ENCODE peak calls at places on chromosomes 12 and 14, in eight cellular contexts. I is right lobe of liver; W is aorta; N is body of pancreas; J is CD8-positive, alpha-beta memory T cell; H is HCT116; K is left ventricle myocardium inferior; M is hepatocyte. O is an unnamed sample.

GRCh38 chr12:52023182-52023975 is 16.6 kb downstream of the TAMALIN start:
- DNase-seq in I (peak; percentile 92), W (peak; percentile 96), N (peak; percentile 93), J (peak; percentile 90), H (peak; percentile 62), K (peak; percentile 89), M (peak; percentile 93), O (peak; percentile 96)

GRCh38 chr12:69338120-69338859 is 9.9 kb upstream of the LYZ start:
- DNase-seq in I (no peak), W (no peak), N (no peak), J (no peak), H (no peak), K (no peak), M (no peak), O (no peak)

GRCh38 chr14:87975636-87976035 is 17.3 kb downstream of the GALC start:
- DNase-seq in I (no peak), W (no peak), N (no peak), J (no peak), H (no peak), K (no peak), M (no peak), O (no peak)

GRCh38 chr12:123389560-123390351 is 5.8 kb downstream of the KMT5A start:
- DNase-seq in I (peak; percentile 73), W (peak; percentile 83), N (peak; percentile 67), J (peak; percentile 13), H (no peak), K (peak; percentile 66), M (peak; percentile 72), O (peak; percentile 54)

GRCh38 chr12:70648191-70648590 is 11.0 kb upstream of the PTPRB start:
- DNase-seq in I (no peak), W (no peak), N (no peak), J (no peak), H (no peak), K (no peak), M (no peak), O (no peak)

GRCh38 chr12:60072911-60073310 is 477.1 kb downstream of the SLC16A7 start:
- DNase-seq in I (no peak), W (no peak), N (no peak), J (no peak), H (no peak), K (no peak), M (no peak), O (no peak)

GRCh38 chr14:68501621-68502052 is 291.2 kb downstream of the ZFP36L1 start:
- DNase-seq in I (peak; percentile 53), W (no peak), N (peak; percentile 82), J (no peak), H (no peak), K (peak; percentile 62), M (no peak), O (peak; percentile 92)

GRCh38 chr14:21768116-21768874 is 94.7 kb upstream of the OR4E1 start:
- DNase-seq in I (no peak), W (no peak), N (no peak), J (no peak), H (peak; percentile 32), K (no peak), M (peak; percentile 55), O (no peak)

GRCh38 chr14:89027097-89027740 is 202.8 kb downstream of the TTC8 start:
- DNase-seq in I (peak; percentile 57), W (peak; percentile 88), N (peak; percentile 66), J (peak; percentile 40), H (peak; percentile 13), K (peak; percentile 38), M (peak; percentile 82), O (peak; percentile 85)

GRCh38 chr12:128091931-128092330 is 175.0 kb upstream of the TMEM132C start:
- DNase-seq in I (no peak), W (no peak), N (no peak), J (no peak), H (no peak), K (no peak), M (no peak), O (no peak)

GRCh38 chr14:22715186-22715812 is 51.2 kb upstream of the OXA1L start:
- DNase-seq in I (no peak), W (no peak), N (no peak), J (no peak), H (no peak), K (no peak), M (no peak), O (no peak)

GRCh38 chr12:131386167-131386521 is 324.7 kb upstream of the SFSWAP start:
- DNase-seq in I (no peak), W (no peak), N (no peak), J (no peak), H (no peak), K (no peak), M (no peak), O (no peak)

GRCh38 chr14:94536836-94537235 is 24.4 kb upstream of the SERPINA4 start:
- DNase-seq in I (no peak), W (no peak), N (no peak), J (no peak), H (peak; percentile 74), K (no peak), M (no peak), O (no peak)

GRCh38 chr14:95211721-95212504 is 54.6 kb upstream of the DICER1 start:
- DNase-seq in I (peak; percentile 59), W (no peak), N (peak; percentile 67), J (no peak), H (no peak), K (no peak), M (no peak), O (no peak)

GRCh38 chr12:124557518-124558223 is 9.7 kb downstream of the NCOR2 start:
- DNase-seq in I (no peak), W (no peak), N (no peak), J (no peak), H (no peak), K (no peak), M (no peak), O (no peak)

GRCh38 chr14:56522403-56522802 is 57.2 kb upstream of the TMEM260 start:
- DNase-seq in I (no peak), W (no peak), N (no peak), J (no peak), H (no peak), K (no peak), M (no peak), O (no peak)
- H3K27ac ChIP-seq in I (no peak overlapping the region), W (no peak overlapping the region), N (no peak overlapping the region), J (no peak overlapping the region), H (no peak overlapping the region), K (no peak overlapping the region), M (no peak overlapping the region), O (no peak overlapping the region)

DNA sequence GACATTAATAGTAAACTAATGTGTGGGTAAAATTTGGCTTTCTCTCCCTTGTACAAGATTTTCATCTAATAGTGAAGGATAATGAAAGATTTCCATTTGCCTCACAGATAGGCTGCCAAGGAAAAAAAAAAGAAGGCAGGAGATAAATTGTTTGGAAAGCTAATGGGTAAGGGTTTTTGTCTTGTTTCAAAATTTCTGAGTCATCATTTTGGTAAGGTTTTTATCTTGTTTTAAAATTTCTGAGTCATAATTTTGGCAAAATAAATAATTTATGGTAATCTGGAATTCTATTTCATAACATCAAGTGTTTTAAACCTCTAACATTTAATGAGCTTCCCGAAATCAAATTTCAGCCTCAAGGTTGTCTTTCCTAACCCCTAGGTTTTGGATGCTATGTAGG is 1035.7 kb upstream of the FBXO33 start:
- DNase-seq in I (no peak), W (no peak), N (no peak), J (no peak), H (no peak), K (no peak), M (no peak), O (no peak)
- H3K9me3 ChIP-seq in I (no peaks in the 10 kb centered on the region), W (peaks cover 1% of the 10 kb centered on the region), N (no peaks in the 10 kb centered on the region), J (peaks cover 5% of the 10 kb centered on the region), H (peaks cover 3% of the 10 kb centered on the region), K (peaks cover 38% of the 10 kb centered on the region), M (no peaks in the 10 kb centered on the region), O (no peaks in the 10 kb centered on the region)

GRCh38 chr14:69527635-69528034 is 43.1 kb downstream of the PLEKHD1 start:
- DNase-seq in I (no peak), W (no peak), N (no peak), J (no peak), H (no peak), K (no peak), M (no peak), O (no peak)

GRCh38 chr14:69529563-69529962 is 45.0 kb downstream of the PLEKHD1 start:
- DNase-seq in I (no peak), W (no peak), N (no peak), J (no peak), H (no peak), K (no peak), M (no peak), O (no peak)

GRCh38 chr14:69528930-69529329 is 44.4 kb downstream of the PLEKHD1 start:
- DNase-seq in I (no peak), W (no peak), N (no peak), J (no peak), H (no peak), K (no peak), M (no peak), O (no peak)

GRCh38 chr14:69525896-69526295 is 41.4 kb downstream of the PLEKHD1 start:
- DNase-seq in I (no peak), W (no peak), N (no peak), J (no peak), H (no peak), K (no peak), M (no peak), O (no peak)

DNA sequence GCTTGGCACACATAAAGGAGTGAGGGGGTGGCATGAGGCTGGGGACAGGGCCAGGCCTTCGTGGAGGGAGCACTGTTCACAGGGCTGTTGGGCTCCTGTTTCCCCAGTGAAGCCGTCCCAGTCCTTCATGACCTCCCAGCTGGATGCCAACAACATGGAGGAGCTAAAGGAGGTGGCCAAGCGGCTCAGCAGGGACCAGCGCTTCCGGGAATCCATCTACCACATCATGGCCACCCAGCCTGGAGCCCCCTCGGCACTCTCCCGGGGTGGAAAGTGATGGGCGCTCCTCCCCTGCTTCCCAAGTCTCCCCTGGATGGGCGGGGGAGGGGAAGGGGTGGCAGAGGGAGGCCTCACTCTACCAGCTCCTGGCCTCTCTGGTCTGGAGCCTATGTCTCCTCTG is 43.6 kb downstream of the PLEKHD1 start:
- DNase-seq in I (no peak), W (no peak), N (no peak), J (no peak), H (no peak), K (no peak), M (no peak), O (no peak)
- H3K27me3 ChIP-seq in I (no peaks in the 10 kb centered on the region), W (no peaks in the 10 kb centered on the region), N (no peaks in the 10 kb centered on the region), J (no peaks in the 10 kb centered on the region), H (no peaks in the 10 kb centered on the region), K (peaks cover 42% of the 10 kb centered on the region), M (peaks cover 3% of the 10 kb centered on the region), O (no peaks in the 10 kb centered on the region)

DNA sequence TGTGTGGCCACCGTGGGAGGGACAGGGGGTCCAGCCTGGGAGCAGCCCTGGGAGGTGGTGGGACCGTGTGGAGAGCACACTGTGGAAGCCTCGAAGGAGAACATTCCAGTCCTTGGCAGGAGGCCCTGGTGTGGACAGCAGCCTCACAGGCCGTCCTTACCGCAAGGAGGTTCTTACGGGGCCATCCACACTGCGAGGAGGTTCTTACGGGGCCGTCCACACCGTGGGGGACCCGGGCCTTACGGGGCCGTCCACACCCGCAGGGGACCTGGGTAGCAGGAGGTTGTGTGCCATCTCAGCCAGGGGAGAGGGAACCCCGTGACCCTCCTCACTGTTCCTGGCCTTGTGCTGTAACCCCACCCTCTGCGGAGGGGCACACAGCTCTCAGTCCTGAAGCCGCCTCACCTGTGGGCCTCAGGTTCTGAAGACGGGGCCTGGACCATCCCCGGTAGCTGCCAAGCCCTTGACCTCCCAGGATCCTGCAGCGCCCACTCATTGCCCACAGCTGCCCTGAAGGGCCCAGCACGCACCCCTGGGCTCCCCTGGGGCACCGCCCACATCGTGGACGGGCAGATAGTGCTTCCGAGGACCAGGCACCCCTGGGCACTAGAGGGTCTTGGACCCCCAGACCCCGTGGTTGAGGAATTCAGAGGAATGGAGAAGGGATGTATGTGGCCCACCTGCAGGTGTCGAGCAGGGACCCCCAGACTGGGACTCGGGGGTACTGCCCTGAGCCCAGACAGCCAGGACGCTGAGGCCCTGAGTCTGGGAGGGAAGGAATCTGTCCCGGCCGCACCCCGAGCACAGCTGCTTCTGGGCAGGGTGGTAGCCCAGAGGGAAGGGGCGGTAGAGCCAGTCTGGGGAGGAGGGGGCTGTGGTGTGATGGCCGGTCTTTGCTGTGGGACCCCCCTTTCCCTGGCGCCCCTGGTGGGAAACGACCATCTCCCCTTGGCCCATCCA is 37.3 kb downstream of the LRCOL1 start:
- DNase-seq in I (no peak), W (no peak), N (no peak), J (no peak), H (no peak), K (no peak), M (no peak), O (no peak)
- H3K27ac ChIP-seq in I (no peak overlapping the region), W (no peak overlapping the region), N (no peak overlapping the region), J (no peak overlapping the region), H (no peak overlapping the region), K (no peak overlapping the region), M (no peak overlapping the region), O (no peak overlapping the region)